ENCODE peak calls at places on chromosomes 12 and 14, in five cellular contexts. K, P, M, O and E are unnamed samples.

GRCh38 chr14:36747411-36748184 is 85.9 kb downstream of the PAX9 start:
- DNase-seq in K (no peak), P (no peak), M (peak), O (no peak), E (peak)

GRCh38 chr14:75527449-75528163 is 5.3 kb downstream of the BATF start:
- DNase-seq in K (no peak), P (no peak), M (no peak), O (no peak), E (no peak)

GRCh38 chr12:95796982-95797289 is 6.4 kb upstream of the NTN4 start:
- DNase-seq in K (peak), P (no peak), M (no peak), O (no peak), E (no peak)

GRCh38 chr12:113524495-113524894 is 52.8 kb upstream of the LHX5 start:
- DNase-seq in K (no peak), P (no peak), M (no peak), O (no peak), E (no peak)

GRCh38 chr12:65229441-65229840 is 49.0 kb upstream of the MSRB3 start:
- DNase-seq in K (peak), P (no peak), M (peak), O (peak), E (no peak)

GRCh38 chr14:72801381-72801812 is 92.5 kb downstream of the DPF3 start:
- DNase-seq in K (peak), P (no peak), M (peak), O (peak), E (no peak)

GRCh38 chr12:257521-258321 is 4.9 kb downstream of the SLC6A13 start:
- DNase-seq in K (no peak), P (no peak), M (no peak), O (no peak), E (no peak)

GRCh38 chr12:19912996-19913395 is 455.3 kb upstream of the PDE3A start:
- DNase-seq in K (no peak), P (no peak), M (no peak), O (no peak), E (no peak)

GRCh38 chr12:56634242-56634836 is 4.2 kb upstream of the BAZ2A start:
- DNase-seq in K (no peak), P (peak), M (peak), O (no peak), E (no peak)

GRCh38 chr14:92459479-92460421 is 53.8 kb upstream of the RIN3 start:
- DNase-seq in K (no peak), P (peak), M (no peak), O (no peak), E (no peak)

GRCh38 chr12:49838973-49839633 is 3.8 kb downstream of the BCDIN3D start:
- DNase-seq in K (peak), P (no peak), M (peak), O (peak), E (no peak)

GRCh38 chr14:61636792-61637191 is 58.5 kb upstream of the HIF1A start:
- DNase-seq in K (no peak), P (no peak), M (no peak), O (no peak), E (no peak)

GRCh38 chr12:94676922-94677321 is 26.6 kb upstream of the TMCC3 start:
- DNase-seq in K (no peak), P (no peak), M (no peak), O (no peak), E (no peak)

GRCh38 chr12:120536064-120536791 is 2.1 kb downstream of the RNF10 start:
- DNase-seq in K (no peak), P (no peak), M (no peak), O (no peak), E (no peak)

GRCh38 chr14:54564799-54565235 is 2.1 kb upstream of the SAMD4A start:
- DNase-seq in K (peak), P (no peak), M (peak), O (peak), E (no peak)